ENCODE peak calls at places on chromosomes 2 and 18, in five cellular contexts. M is NCI-H1092 treated with DMSO at 0.1 percent for 48 hours, U is lower lobe of right lung, O is HEK293T, F is adrenal gland. Q is an unnamed sample.

GRCh38 chr2:85022232-85022631 is 51.3 kb downstream of the KCMF1 start:
- DNase-seq in O (no peak), U (no peak), F (no peak), M (no peak), Q (no peak)

GRCh38 chr2:128665113-128665512 is 346.4 kb upstream of the HS6ST1 start:
- DNase-seq in U (no peak), F (no peak), O (no peak), M (no peak), Q (no peak)

GRCh38 chr2:172091626-172092566 is 6.6 kb downstream of the DLX1 start:
- DNase-seq in F (no peak), O (no peak), U (no peak), M (peak; percentile 39), Q (no peak)

GRCh38 chr18:62979172-62979571 is 263.8 kb downstream of the PHLPP1 start:
- DNase-seq in U (peak; percentile 68), M (peak; percentile 83), F (no peak), O (no peak), Q (no peak)

GRCh38 chr2:169977510-169977909 is 150.3 kb downstream of the UBR3 start:
- DNase-seq in U (no peak), M (no peak), O (no peak), F (no peak), Q (no peak)

GRCh38 chr2:100730290-100730868 is 89.6 kb upstream of the NPAS2 start:
- DNase-seq in U (peak; percentile 61), O (peak; percentile 27), F (peak; percentile 68), M (no peak), Q (peak; percentile 64)

GRCh38 chr2:54388093-54388492 is 68.0 kb upstream of the SPTBN1 start:
- DNase-seq in U (no peak), M (no peak), O (no peak), F (no peak), Q (no peak)

GRCh38 chr18:565562-566061 is 14.6 kb upstream of the CETN1 start:
- DNase-seq in M (no peak), O (no peak), F (no peak), U (no peak), Q (no peak)

GRCh38 chr2:47299555-47299954 is 103.4 kb upstream of the MSH2 start:
- DNase-seq in M (no peak), F (no peak), O (no peak), U (no peak), Q (peak; percentile 92)

GRCh38 chr2:48915884-48916283 is 160.4 kb upstream of the LHCGR start:
- DNase-seq in O (no peak), M (no peak), U (no peak), F (no peak), Q (no peak)

GRCh38 chr18:7207366-7207765 is 23.5 kb upstream of the LRRC30 start:
- DNase-seq in M (no peak), U (no peak), O (no peak), F (no peak), Q (no peak)

Q was measured in HFFc6.